ENCODE peak calls at places on chromosomes 3 and 15, in ten cellular contexts. One of them, this sample, is unnamed. For H3K9me3 and H3K27me3, the result is how much of the 10 kb centered on the place peaks cover.

GRCh38 chr3:139109271-139109670 is 64.6 kb upstream of the PRR23C start:
- DNase-seq in adrenal gland: no peak
- DNase-seq in endodermal cell: no peak
- DNase-seq in right lobe of liver: no peak
- DNase-seq in CD4-positive, alpha-beta memory T cell: no peak
- DNase-seq in IMR-90: no peak
- DNase-seq in keratinocyte: no peak
- DNase-seq in colonic mucosa: no peak
- DNase-seq in psoas muscle: no peak
- DNase-seq in SK-N-SH: no peak
- DNase-seq in this sample: no peak

GRCh38 chr15:99619712-99620111 is 53.9 kb downstream of the MEF2A start:
- DNase-seq in adrenal gland: no peak
- DNase-seq in endodermal cell: no peak
- DNase-seq in right lobe of liver: no peak
- DNase-seq in CD4-positive, alpha-beta memory T cell: no peak
- DNase-seq in IMR-90: peak
- DNase-seq in keratinocyte: no peak
- DNase-seq in colonic mucosa: no peak
- DNase-seq in psoas muscle: no peak
- DNase-seq in SK-N-SH: no peak
- DNase-seq in this sample: no peak

GRCh38 chr3:15475161-15475560 is 46.3 kb downstream of the COLQ start:
- DNase-seq in adrenal gland: no peak
- DNase-seq in endodermal cell: no peak
- DNase-seq in right lobe of liver: no peak
- DNase-seq in CD4-positive, alpha-beta memory T cell: no peak
- DNase-seq in IMR-90: no peak
- DNase-seq in keratinocyte: no peak
- DNase-seq in colonic mucosa: no peak
- DNase-seq in psoas muscle: no peak
- DNase-seq in SK-N-SH: no peak
- DNase-seq in this sample: no peak

GRCh38 chr15:81356252-81356651 is 17.8 kb downstream of the TMC3 start:
- DNase-seq in adrenal gland: no peak
- DNase-seq in endodermal cell: no peak
- DNase-seq in right lobe of liver: no peak
- DNase-seq in CD4-positive, alpha-beta memory T cell: no peak
- DNase-seq in IMR-90: no peak
- DNase-seq in keratinocyte: no peak
- DNase-seq in colonic mucosa: no peak
- DNase-seq in psoas muscle: no peak
- DNase-seq in SK-N-SH: no peak
- DNase-seq in this sample: no peak

GRCh38 chr3:156788846-156789245 is 37.3 kb upstream of the LEKR1 start:
- DNase-seq in adrenal gland: no peak
- DNase-seq in endodermal cell: no peak
- DNase-seq in right lobe of liver: no peak
- DNase-seq in CD4-positive, alpha-beta memory T cell: no peak
- DNase-seq in IMR-90: peak
- DNase-seq in keratinocyte: no peak
- DNase-seq in colonic mucosa: no peak
- DNase-seq in psoas muscle: no peak
- DNase-seq in SK-N-SH: no peak
- DNase-seq in this sample: no peak

GRCh38 chr3:198107840-198108734 is 148.1 kb downstream of the LMLN start:
- DNase-seq in adrenal gland: no peak
- DNase-seq in endodermal cell: no peak
- DNase-seq in right lobe of liver: no peak
- DNase-seq in CD4-positive, alpha-beta memory T cell: no peak
- DNase-seq in IMR-90: peak
- DNase-seq in keratinocyte: no peak
- DNase-seq in colonic mucosa: no peak
- DNase-seq in psoas muscle: no peak
- DNase-seq in SK-N-SH: no peak
- DNase-seq in this sample: no peak

GRCh38 chr3:21216598-21216997 is 534.4 kb downstream of the ZNF385D start:
- DNase-seq in adrenal gland: no peak
- DNase-seq in endodermal cell: peak
- DNase-seq in right lobe of liver: no peak
- DNase-seq in CD4-positive, alpha-beta memory T cell: no peak
- DNase-seq in IMR-90: no peak
- DNase-seq in keratinocyte: no peak
- DNase-seq in colonic mucosa: no peak
- DNase-seq in psoas muscle: no peak
- DNase-seq in SK-N-SH: no peak
- DNase-seq in this sample: no peak

GRCh38 chr3:36058404-36059035 is 321.8 kb upstream of the STAC start:
- DNase-seq in adrenal gland: no peak
- DNase-seq in endodermal cell: no peak
- DNase-seq in right lobe of liver: no peak
- DNase-seq in CD4-positive, alpha-beta memory T cell: no peak
- DNase-seq in IMR-90: no peak
- DNase-seq in keratinocyte: no peak
- DNase-seq in colonic mucosa: no peak
- DNase-seq in psoas muscle: no peak
- DNase-seq in SK-N-SH: no peak
- DNase-seq in this sample: no peak

GRCh38 chr3:172148702-172149565 is 109.6 kb downstream of the FNDC3B start:
- DNase-seq in adrenal gland: no peak
- DNase-seq in endodermal cell: no peak
- DNase-seq in right lobe of liver: no peak
- DNase-seq in CD4-positive, alpha-beta memory T cell: no peak
- DNase-seq in IMR-90: no peak
- DNase-seq in keratinocyte: no peak
- DNase-seq in colonic mucosa: no peak
- DNase-seq in psoas muscle: no peak
- DNase-seq in SK-N-SH: no peak
- DNase-seq in this sample: no peak
- H3K27ac ChIP-seq in adrenal gland: no peak
- H3K27ac ChIP-seq in endodermal cell: no peak
- H3K27ac ChIP-seq in right lobe of liver: peak
- H3K27ac ChIP-seq in CD4-positive, alpha-beta memory T cell: no peak
- H3K27ac ChIP-seq in IMR-90: no peak
- H3K27ac ChIP-seq in keratinocyte: no peak
- H3K27ac ChIP-seq in colonic mucosa: peak
- H3K27ac ChIP-seq in psoas muscle: peak
- H3K27ac ChIP-seq in SK-N-SH: peak
- H3K27ac ChIP-seq in this sample: no peak

DNA sequence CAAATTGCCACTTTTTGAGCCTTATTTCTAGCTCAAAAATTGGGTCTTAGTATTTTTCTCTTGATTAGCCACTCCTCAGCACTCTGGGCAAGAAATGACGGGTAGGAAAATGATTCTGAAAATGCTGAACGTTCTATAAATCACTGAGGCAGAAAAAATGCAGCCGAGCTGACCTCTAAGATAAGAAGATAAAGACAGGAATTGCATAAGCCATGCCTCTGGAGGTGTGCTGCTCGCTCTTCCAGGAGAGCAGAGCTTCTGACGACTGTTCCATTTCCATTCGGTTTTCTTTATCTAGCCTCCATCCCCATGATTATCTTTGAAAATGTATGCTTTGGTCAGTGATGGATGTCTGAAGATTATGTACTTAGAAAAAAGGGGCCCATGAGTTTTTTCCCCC is 558.8 kb upstream of the ADAMTS9 start:
- DNase-seq in adrenal gland: peak
- DNase-seq in endodermal cell: no peak
- DNase-seq in right lobe of liver: no peak
- DNase-seq in CD4-positive, alpha-beta memory T cell: no peak
- DNase-seq in IMR-90: no peak
- DNase-seq in keratinocyte: no peak
- DNase-seq in colonic mucosa: no peak
- DNase-seq in psoas muscle: no peak
- DNase-seq in SK-N-SH: no peak
- DNase-seq in this sample: no peak
- H3K9me3 ChIP-seq in adrenal gland: under half
- H3K9me3 ChIP-seq in endodermal cell: under half
- H3K9me3 ChIP-seq in right lobe of liver: under half
- H3K9me3 ChIP-seq in CD4-positive, alpha-beta memory T cell: under half
- H3K9me3 ChIP-seq in IMR-90: under half
- H3K9me3 ChIP-seq in keratinocyte: under half
- H3K9me3 ChIP-seq in colonic mucosa: under half
- H3K9me3 ChIP-seq in psoas muscle: under half
- H3K9me3 ChIP-seq in SK-N-SH: under half
- H3K9me3 ChIP-seq in this sample: under half

GRCh38 chr3:71062920-71063767 is 520.4 kb downstream of the FOXP1 start:
- DNase-seq in adrenal gland: no peak
- DNase-seq in endodermal cell: no peak
- DNase-seq in right lobe of liver: no peak
- DNase-seq in CD4-positive, alpha-beta memory T cell: peak
- DNase-seq in IMR-90: peak
- DNase-seq in keratinocyte: no peak
- DNase-seq in colonic mucosa: no peak
- DNase-seq in psoas muscle: no peak
- DNase-seq in SK-N-SH: peak
- DNase-seq in this sample: no peak

GRCh38 chr3:71064976-71065763 is 518.4 kb downstream of the FOXP1 start:
- DNase-seq in adrenal gland: peak
- DNase-seq in endodermal cell: peak
- DNase-seq in right lobe of liver: peak
- DNase-seq in CD4-positive, alpha-beta memory T cell: peak
- DNase-seq in IMR-90: peak
- DNase-seq in keratinocyte: no peak
- DNase-seq in colonic mucosa: peak
- DNase-seq in psoas muscle: peak
- DNase-seq in SK-N-SH: no peak
- DNase-seq in this sample: peak

GRCh38 chr3:71063768-71064287 is 519.7 kb downstream of the FOXP1 start:
- DNase-seq in adrenal gland: peak
- DNase-seq in endodermal cell: peak
- DNase-seq in right lobe of liver: no peak
- DNase-seq in CD4-positive, alpha-beta memory T cell: peak
- DNase-seq in IMR-90: peak
- DNase-seq in keratinocyte: no peak
- DNase-seq in colonic mucosa: peak
- DNase-seq in psoas muscle: no peak
- DNase-seq in SK-N-SH: peak
- DNase-seq in this sample: peak

GRCh38 chr3:71065764-71066013 is 517.8 kb downstream of the FOXP1 start:
- DNase-seq in adrenal gland: no peak
- DNase-seq in endodermal cell: no peak
- DNase-seq in right lobe of liver: no peak
- DNase-seq in CD4-positive, alpha-beta memory T cell: no peak
- DNase-seq in IMR-90: no peak
- DNase-seq in keratinocyte: no peak
- DNase-seq in colonic mucosa: no peak
- DNase-seq in psoas muscle: no peak
- DNase-seq in SK-N-SH: no peak
- DNase-seq in this sample: no peak

GRCh38 chr3:71064288-71064975 is 519.1 kb downstream of the FOXP1 start:
- DNase-seq in adrenal gland: no peak
- DNase-seq in endodermal cell: peak
- DNase-seq in right lobe of liver: peak
- DNase-seq in CD4-positive, alpha-beta memory T cell: peak
- DNase-seq in IMR-90: peak
- DNase-seq in keratinocyte: no peak
- DNase-seq in colonic mucosa: peak
- DNase-seq in psoas muscle: peak
- DNase-seq in SK-N-SH: peak
- DNase-seq in this sample: peak
- H3K27me3 ChIP-seq in adrenal gland: under half
- H3K27me3 ChIP-seq in endodermal cell: under half
- H3K27me3 ChIP-seq in right lobe of liver: under half
- H3K27me3 ChIP-seq in CD4-positive, alpha-beta memory T cell: under half
- H3K27me3 ChIP-seq in IMR-90: under half
- H3K27me3 ChIP-seq in keratinocyte: under half
- H3K27me3 ChIP-seq in colonic mucosa: under half
- H3K27me3 ChIP-seq in psoas muscle: under half
- H3K27me3 ChIP-seq in SK-N-SH: under half
- H3K27me3 ChIP-seq in this sample: under half

DNA sequence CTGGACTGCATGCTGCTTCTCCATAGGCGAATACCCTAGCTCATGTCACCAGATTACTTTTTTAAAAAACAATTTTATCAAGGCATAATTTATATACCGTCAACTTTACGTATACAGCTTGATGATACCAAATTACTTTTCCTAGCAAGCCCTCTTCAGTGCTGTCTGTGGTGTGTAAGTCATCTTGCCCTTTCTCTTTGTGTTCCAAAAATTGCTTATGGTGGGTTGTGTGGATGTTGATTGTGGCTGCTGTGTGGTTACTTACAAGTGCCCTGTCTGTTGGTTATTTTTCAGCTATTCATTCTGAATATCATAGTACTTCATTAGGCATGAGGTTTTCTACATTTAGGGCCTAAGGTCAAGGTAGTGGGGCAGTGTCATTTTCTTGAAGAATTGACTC is 12.8 kb downstream of the TMOD3 start:
- DNase-seq in adrenal gland: no peak
- DNase-seq in endodermal cell: no peak
- DNase-seq in right lobe of liver: no peak
- DNase-seq in CD4-positive, alpha-beta memory T cell: no peak
- DNase-seq in IMR-90: no peak
- DNase-seq in keratinocyte: no peak
- DNase-seq in colonic mucosa: no peak
- DNase-seq in psoas muscle: no peak
- DNase-seq in SK-N-SH: no peak
- DNase-seq in this sample: no peak
- H3K27ac ChIP-seq in adrenal gland: no peak
- H3K27ac ChIP-seq in endodermal cell: no peak
- H3K27ac ChIP-seq in right lobe of liver: no peak
- H3K27ac ChIP-seq in CD4-positive, alpha-beta memory T cell: no peak
- H3K27ac ChIP-seq in IMR-90: no peak
- H3K27ac ChIP-seq in keratinocyte: peak
- H3K27ac ChIP-seq in colonic mucosa: no peak
- H3K27ac ChIP-seq in psoas muscle: no peak
- H3K27ac ChIP-seq in SK-N-SH: no peak
- H3K27ac ChIP-seq in this sample: no peak

DNA sequence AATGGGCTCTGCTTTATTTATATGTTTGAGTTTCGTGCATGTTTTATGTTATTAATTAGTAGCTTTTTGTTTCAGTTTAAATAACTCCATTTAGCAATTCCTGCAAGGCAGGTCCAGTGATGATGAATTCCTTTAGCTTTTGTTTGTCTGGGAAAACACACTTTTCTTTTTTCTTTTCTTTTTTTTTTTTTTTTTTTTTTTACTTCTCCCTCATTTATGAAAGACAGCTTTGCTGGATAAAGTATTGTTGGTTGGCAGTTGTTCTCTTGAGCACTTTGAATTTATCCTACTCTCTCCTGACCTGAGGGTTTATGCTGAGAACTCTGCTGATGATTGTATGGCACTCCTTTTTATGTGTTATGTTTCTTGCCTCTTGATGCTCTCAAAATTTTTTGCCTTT is 35.7 kb downstream of the TMEM39A start:
- DNase-seq in adrenal gland: no peak
- DNase-seq in endodermal cell: no peak
- DNase-seq in right lobe of liver: no peak
- DNase-seq in CD4-positive, alpha-beta memory T cell: no peak
- DNase-seq in IMR-90: no peak
- DNase-seq in keratinocyte: no peak
- DNase-seq in colonic mucosa: no peak
- DNase-seq in psoas muscle: no peak
- DNase-seq in SK-N-SH: no peak
- DNase-seq in this sample: no peak
- H3K9me3 ChIP-seq in adrenal gland: under half
- H3K9me3 ChIP-seq in endodermal cell: half or more
- H3K9me3 ChIP-seq in right lobe of liver: under half
- H3K9me3 ChIP-seq in CD4-positive, alpha-beta memory T cell: under half
- H3K9me3 ChIP-seq in IMR-90: under half
- H3K9me3 ChIP-seq in keratinocyte: under half
- H3K9me3 ChIP-seq in colonic mucosa: under half
- H3K9me3 ChIP-seq in psoas muscle: half or more
- H3K9me3 ChIP-seq in SK-N-SH: under half
- H3K9me3 ChIP-seq in this sample: half or more